ENCODE peak calls at places on chromosomes 7 and 10, in nine cellular contexts. One of them, this sample, is unnamed.

GRCh38 chr10:75235375-75236177 is at the start of gene COMTD1:
- DNase-seq in osteocyte: peak
- DNase-seq in mammary epithelial cell: peak
- DNase-seq in activated T-helper 1 cell treated with anti-CD3 and anti-CD28 coated beads, Interleukin-2, amount 50 U/mL, for 16 hours: peak
- DNase-seq in AG08395: peak
- DNase-seq in GM10248: peak
- DNase-seq in NCI-H2227 treated with DMSO at 0.1 percent for 48 hours: peak
- DNase-seq in cardiac fibroblast: peak
- DNase-seq in HT1080: peak
- DNase-seq in this sample: peak

GRCh38 chr7:129845972-129846327 is 106.8 kb downstream of the UBE2H start:
- DNase-seq in osteocyte: no peak
- DNase-seq in mammary epithelial cell: peak
- DNase-seq in activated T-helper 1 cell treated with anti-CD3 and anti-CD28 coated beads, Interleukin-2, amount 50 U/mL, for 16 hours: no peak
- DNase-seq in AG08395: peak
- DNase-seq in GM10248: no peak
- DNase-seq in NCI-H2227 treated with DMSO at 0.1 percent for 48 hours: no peak
- DNase-seq in cardiac fibroblast: peak
- DNase-seq in HT1080: peak
- DNase-seq in this sample: peak

GRCh38 chr10:33143160-33143728 is 185.2 kb upstream of the ITGB1 start:
- DNase-seq in osteocyte: no peak
- DNase-seq in mammary epithelial cell: peak
- DNase-seq in activated T-helper 1 cell treated with anti-CD3 and anti-CD28 coated beads, Interleukin-2, amount 50 U/mL, for 16 hours: peak
- DNase-seq in AG08395: peak
- DNase-seq in GM10248: no peak
- DNase-seq in NCI-H2227 treated with DMSO at 0.1 percent for 48 hours: no peak
- DNase-seq in cardiac fibroblast: peak
- DNase-seq in HT1080: peak
- DNase-seq in this sample: peak

GRCh38 chr10:32600317-32600716 is 154.4 kb downstream of the CCDC7 start:
- DNase-seq in osteocyte: no peak
- DNase-seq in mammary epithelial cell: no peak
- DNase-seq in activated T-helper 1 cell treated with anti-CD3 and anti-CD28 coated beads, Interleukin-2, amount 50 U/mL, for 16 hours: no peak
- DNase-seq in AG08395: no peak
- DNase-seq in GM10248: no peak
- DNase-seq in NCI-H2227 treated with DMSO at 0.1 percent for 48 hours: no peak
- DNase-seq in cardiac fibroblast: no peak
- DNase-seq in HT1080: no peak
- DNase-seq in this sample: no peak

GRCh38 chr10:6583447-6583846 is 3.4 kb upstream of the PRKCQ start:
- DNase-seq in osteocyte: no peak
- DNase-seq in mammary epithelial cell: no peak
- DNase-seq in activated T-helper 1 cell treated with anti-CD3 and anti-CD28 coated beads, Interleukin-2, amount 50 U/mL, for 16 hours: peak
- DNase-seq in AG08395: no peak
- DNase-seq in GM10248: no peak
- DNase-seq in NCI-H2227 treated with DMSO at 0.1 percent for 48 hours: no peak
- DNase-seq in cardiac fibroblast: no peak
- DNase-seq in HT1080: no peak
- DNase-seq in this sample: no peak

GRCh38 chr10:18178862-18179483 is 38.7 kb downstream of the CACNB2 start:
- DNase-seq in osteocyte: no peak
- DNase-seq in mammary epithelial cell: no peak
- DNase-seq in activated T-helper 1 cell treated with anti-CD3 and anti-CD28 coated beads, Interleukin-2, amount 50 U/mL, for 16 hours: no peak
- DNase-seq in AG08395: no peak
- DNase-seq in GM10248: no peak
- DNase-seq in NCI-H2227 treated with DMSO at 0.1 percent for 48 hours: no peak
- DNase-seq in cardiac fibroblast: no peak
- DNase-seq in HT1080: no peak
- DNase-seq in this sample: no peak

GRCh38 chr10:43048301-43049051 is 28.4 kb upstream of the RET start:
- DNase-seq in osteocyte: no peak
- DNase-seq in mammary epithelial cell: no peak
- DNase-seq in activated T-helper 1 cell treated with anti-CD3 and anti-CD28 coated beads, Interleukin-2, amount 50 U/mL, for 16 hours: no peak
- DNase-seq in AG08395: peak
- DNase-seq in GM10248: no peak
- DNase-seq in NCI-H2227 treated with DMSO at 0.1 percent for 48 hours: no peak
- DNase-seq in cardiac fibroblast: no peak
- DNase-seq in HT1080: no peak
- DNase-seq in this sample: peak

GRCh38 chr7:5230272-5231067 is 40.4 kb downstream of the WIPI2 start:
- DNase-seq in osteocyte: no peak
- DNase-seq in mammary epithelial cell: no peak
- DNase-seq in activated T-helper 1 cell treated with anti-CD3 and anti-CD28 coated beads, Interleukin-2, amount 50 U/mL, for 16 hours: no peak
- DNase-seq in AG08395: no peak
- DNase-seq in GM10248: peak
- DNase-seq in NCI-H2227 treated with DMSO at 0.1 percent for 48 hours: no peak
- DNase-seq in cardiac fibroblast: no peak
- DNase-seq in HT1080: no peak
- DNase-seq in this sample: no peak

GRCh38 chr10:49094707-49095106 is 20.6 kb downstream of the VSTM4 start:
- DNase-seq in osteocyte: no peak
- DNase-seq in mammary epithelial cell: no peak
- DNase-seq in activated T-helper 1 cell treated with anti-CD3 and anti-CD28 coated beads, Interleukin-2, amount 50 U/mL, for 16 hours: no peak
- DNase-seq in AG08395: no peak
- DNase-seq in GM10248: no peak
- DNase-seq in NCI-H2227 treated with DMSO at 0.1 percent for 48 hours: no peak
- DNase-seq in cardiac fibroblast: no peak
- DNase-seq in HT1080: no peak
- DNase-seq in this sample: no peak

GRCh38 chr7:123945938-123946337 is 20.9 kb downstream of the SPAM1 start:
- DNase-seq in osteocyte: no peak
- DNase-seq in mammary epithelial cell: no peak
- DNase-seq in activated T-helper 1 cell treated with anti-CD3 and anti-CD28 coated beads, Interleukin-2, amount 50 U/mL, for 16 hours: no peak
- DNase-seq in AG08395: no peak
- DNase-seq in GM10248: no peak
- DNase-seq in NCI-H2227 treated with DMSO at 0.1 percent for 48 hours: no peak
- DNase-seq in cardiac fibroblast: no peak
- DNase-seq in HT1080: no peak
- DNase-seq in this sample: no peak

GRCh38 chr10:119281581-119282071 is 74.3 kb downstream of the GRK5 start:
- DNase-seq in osteocyte: no peak
- DNase-seq in mammary epithelial cell: no peak
- DNase-seq in activated T-helper 1 cell treated with anti-CD3 and anti-CD28 coated beads, Interleukin-2, amount 50 U/mL, for 16 hours: no peak
- DNase-seq in AG08395: peak
- DNase-seq in GM10248: no peak
- DNase-seq in NCI-H2227 treated with DMSO at 0.1 percent for 48 hours: no peak
- DNase-seq in cardiac fibroblast: peak
- DNase-seq in HT1080: no peak
- DNase-seq in this sample: no peak

GRCh38 chr7:112150823-112151641 is 55.2 kb downstream of the DOCK4 start:
- DNase-seq in osteocyte: no peak
- DNase-seq in mammary epithelial cell: no peak
- DNase-seq in activated T-helper 1 cell treated with anti-CD3 and anti-CD28 coated beads, Interleukin-2, amount 50 U/mL, for 16 hours: no peak
- DNase-seq in AG08395: peak
- DNase-seq in GM10248: no peak
- DNase-seq in NCI-H2227 treated with DMSO at 0.1 percent for 48 hours: peak
- DNase-seq in cardiac fibroblast: no peak
- DNase-seq in HT1080: peak
- DNase-seq in this sample: no peak

GRCh38 chr7:2045559-2046405 is 187.0 kb downstream of the MAD1L1 start:
- DNase-seq in osteocyte: peak
- DNase-seq in mammary epithelial cell: no peak
- DNase-seq in activated T-helper 1 cell treated with anti-CD3 and anti-CD28 coated beads, Interleukin-2, amount 50 U/mL, for 16 hours: no peak
- DNase-seq in AG08395: no peak
- DNase-seq in GM10248: no peak
- DNase-seq in NCI-H2227 treated with DMSO at 0.1 percent for 48 hours: no peak
- DNase-seq in cardiac fibroblast: no peak
- DNase-seq in HT1080: no peak
- DNase-seq in this sample: no peak

GRCh38 chr7:816300-816750 is 16.0 kb upstream of the SUN1 start:
- DNase-seq in osteocyte: peak
- DNase-seq in mammary epithelial cell: peak
- DNase-seq in activated T-helper 1 cell treated with anti-CD3 and anti-CD28 coated beads, Interleukin-2, amount 50 U/mL, for 16 hours: peak
- DNase-seq in AG08395: peak
- DNase-seq in GM10248: peak
- DNase-seq in NCI-H2227 treated with DMSO at 0.1 percent for 48 hours: peak
- DNase-seq in cardiac fibroblast: peak
- DNase-seq in HT1080: peak
- DNase-seq in this sample: peak

This sample was measured in HFFc6.